ENCODE peak calls at places on chromosomes 4 and X, in nine cellular contexts. S is GM19239; O is CD8-positive, alpha-beta memory T cell; T is Right ventricle myocardium inferior; H is tibial nerve; B is neural crest cell; J is CD8-positive, alpha-beta T cell; W is ecto neural progenitor cell; E is ovary. Y is an unnamed sample.

GRCh38 chr4:22493523-22493922 is 22.3 kb downstream of the ADGRA3 start:
- DNase-seq in H (no peak), O (no peak), W (no peak), E (no peak), J (no peak), B (no peak), S (no peak), T (no peak), Y (no peak)

GRCh38 chrX:47751670-47752069 is 85.0 kb upstream of the ZNF81 start:
- DNase-seq in B (no peak), W (peak), H (no peak), O (peak), E (peak), S (no peak), T (no peak), J (no peak), Y (no peak)

GRCh38 chr4:82450966-82451755 is 20.8 kb downstream of the ENOPH1 start:
- DNase-seq in S (no peak), H (no peak), J (no peak), E (no peak), O (no peak), B (no peak), W (no peak), T (no peak), Y (no peak)

GRCh38 chr4:42608551-42608950 is 48.4 kb downstream of the ATP8A1 start:
- DNase-seq in E (no peak), J (no peak), T (no peak), O (no peak), S (no peak), W (no peak), B (no peak), H (no peak), Y (no peak)

GRCh38 chrX:40479777-40480318 is 100.9 kb upstream of the ATP6AP2 start:
- DNase-seq in T (no peak), B (no peak), E (no peak), O (no peak), W (no peak), S (no peak), J (no peak), H (no peak), Y (no peak)

GRCh38 chrX:120549483-120550452 is 11.0 kb downstream of the CUL4B start:
- DNase-seq in E (no peak), T (no peak), J (no peak), S (no peak), W (no peak), H (no peak), O (no peak), B (no peak), Y (no peak)

GRCh38 chr4:93448691-93449293 is 379.8 kb upstream of the ATOH1 start:
- DNase-seq in E (no peak), T (no peak), S (no peak), O (no peak), J (no peak), H (no peak), W (no peak), B (no peak), Y (no peak)

GRCh38 chrX:17748684-17749083 is 11.4 kb downstream of the SCML1 start:
- DNase-seq in J (no peak), E (no peak), T (no peak), W (no peak), O (no peak), H (no peak), S (no peak), B (no peak), Y (no peak)

GRCh38 chr4:22515888-22516541 is at the start of gene ADGRA3:
- DNase-seq in E (peak), S (no peak), J (no peak), B (peak), O (no peak), H (peak), W (peak), T (peak), Y (peak)

GRCh38 chr4:54152846-54153600 is 53.1 kb downstream of the GSX2 start:
- DNase-seq in S (no peak), J (no peak), H (no peak), W (no peak), T (no peak), B (no peak), O (no peak), E (no peak), Y (no peak)

GRCh38 chr4:3773552-3774001 is 7.4 kb downstream of the ADRA2C start:
- DNase-seq in E (no peak), W (no peak), B (no peak), T (no peak), S (no peak), H (no peak), O (no peak), J (no peak), Y (no peak)

GRCh38 chr4:4225915-4226605 is 669 bp downstream of the OTOP1 start:
- DNase-seq in W (peak), O (no peak), B (peak), J (no peak), S (no peak), E (no peak), H (no peak), T (no peak), Y (no peak)